ENCODE peak calls at places on chromosomes 1 and 21, in seven cellular contexts. Z is fibroblast of pulmonary artery; V is substantia nigra; S is stimulated activated CD8-positive, alpha-beta memory T cell treated with anti-CD3 and anti-CD28 coated beads, Interleukin-2, amount 100 ng/mL, for 48 hours; M is HT1080; C is HCEC 1CT; B is aorta. O is an unnamed sample.

GRCh38 chr21:28644762-28645161 is 347.9 kb downstream of the LTN1 start:
- DNase-seq in Z (no peak), V (no peak), S (no peak), M (no peak), C (no peak), B (no peak), O (peak)

GRCh38 chr1:237568955-237569354 is 321.8 kb downstream of the ZP4 start:
- DNase-seq in Z (no peak), V (no peak), S (no peak), M (peak), C (no peak), B (no peak), O (no peak)

GRCh38 chr1:41449326-41449921 is 35.1 kb downstream of the EDN2 start:
- DNase-seq in Z (no peak), V (no peak), S (no peak), M (no peak), C (no peak), B (no peak), O (no peak)

GRCh38 chr1:176559474-176560390 is 96.8 kb downstream of the PAPPA2 start:
- DNase-seq in Z (peak), V (peak), S (no peak), M (peak), C (peak), B (peak), O (peak)

GRCh38 chr1:41823453-41823852 is 95.3 kb downstream of the HIVEP3 start:
- DNase-seq in Z (no peak), V (no peak), S (no peak), M (no peak), C (no peak), B (no peak), O (no peak)

GRCh38 chr21:34498623-34499022 is 13.4 kb downstream of the KCNE1 start:
- DNase-seq in Z (peak), V (no peak), S (no peak), M (no peak), C (peak), B (no peak), O (no peak)

GRCh38 chr1:109762821-109763645 is 690 bp downstream of the EPS8L3 start:
- DNase-seq in Z (peak), V (no peak), S (no peak), M (peak), C (peak), B (peak), O (peak)

GRCh38 chr1:25451903-25452302 is 21.2 kb downstream of the MACO1 start:
- DNase-seq in Z (no peak), V (no peak), S (no peak), M (no peak), C (no peak), B (no peak), O (peak)

GRCh38 chr1:67735806-67736627 is 51.0 kb downstream of the GADD45A start:
- DNase-seq in Z (peak), V (no peak), S (peak), M (peak), C (peak), B (peak), O (peak)

GRCh38 chr1:212743901-212744475 is 44.3 kb upstream of the BATF3 start:
- DNase-seq in Z (no peak), V (no peak), S (no peak), M (no peak), C (no peak), B (no peak), O (no peak)

GRCh38 chr21:34986561-34987533 is 62.3 kb downstream of the RUNX1 start:
- DNase-seq in Z (peak), V (no peak), S (peak), M (peak), C (peak), B (no peak), O (no peak)

O was measured in OCI-M1.